ENCODE peak calls at places on chromosome 3, in seven cellular contexts. One of them, this sample, is unnamed.

GRCh38 chr3:72035606-72036005 is 250.7 kb upstream of the PROK2 start:
- DNase-seq in CD4-positive, alpha-beta T cell: no peak
- DNase-seq in GM19239: no peak
- DNase-seq in NCI-H1105: no peak
- DNase-seq in iPS-NIHi11: no peak
- DNase-seq in CMK: no peak
- DNase-seq in transverse colon: no peak
- DNase-seq in this sample: no peak

GRCh38 chr3:24351779-24352469 is 142.7 kb downstream of the THRB start:
- DNase-seq in GM19239: no peak
- DNase-seq in CMK: peak
- DNase-seq in transverse colon: no peak
- DNase-seq in CD4-positive, alpha-beta T cell: no peak
- DNase-seq in iPS-NIHi11: no peak
- DNase-seq in NCI-H1105: no peak
- DNase-seq in this sample: no peak

GRCh38 chr3:130905551-130905950 is 11.7 kb downstream of the ATP2C1 start:
- DNase-seq in iPS-NIHi11: no peak
- DNase-seq in GM19239: no peak
- DNase-seq in NCI-H1105: no peak
- DNase-seq in transverse colon: no peak
- DNase-seq in CD4-positive, alpha-beta T cell: no peak
- DNase-seq in CMK: no peak
- DNase-seq in this sample: no peak

GRCh38 chr3:171057075-171057474 is 30.6 kb upstream of the SLC2A2 start:
- DNase-seq in GM19239: no peak
- DNase-seq in NCI-H1105: no peak
- DNase-seq in CD4-positive, alpha-beta T cell: no peak
- DNase-seq in iPS-NIHi11: no peak
- DNase-seq in transverse colon: no peak
- DNase-seq in CMK: no peak
- DNase-seq in this sample: no peak

GRCh38 chr3:35439626-35440025 is 199.7 kb upstream of the ARPP21 start:
- DNase-seq in CD4-positive, alpha-beta T cell: no peak
- DNase-seq in NCI-H1105: no peak
- DNase-seq in GM19239: no peak
- DNase-seq in iPS-NIHi11: no peak
- DNase-seq in CMK: peak
- DNase-seq in transverse colon: no peak
- DNase-seq in this sample: no peak

GRCh38 chr3:57966823-57967222 is 41.4 kb upstream of the FLNB start:
- DNase-seq in NCI-H1105: no peak
- DNase-seq in GM19239: no peak
- DNase-seq in CMK: no peak
- DNase-seq in transverse colon: no peak
- DNase-seq in CD4-positive, alpha-beta T cell: no peak
- DNase-seq in iPS-NIHi11: no peak
- DNase-seq in this sample: peak

GRCh38 chr3:140708815-140709214 is 31.0 kb downstream of the TRIM42 start:
- DNase-seq in CMK: no peak
- DNase-seq in NCI-H1105: no peak
- DNase-seq in iPS-NIHi11: no peak
- DNase-seq in transverse colon: no peak
- DNase-seq in CD4-positive, alpha-beta T cell: no peak
- DNase-seq in GM19239: no peak
- DNase-seq in this sample: no peak

GRCh38 chr3:72310028-72310987 is 525.4 kb upstream of the PROK2 start:
- DNase-seq in CD4-positive, alpha-beta T cell: no peak
- DNase-seq in CMK: peak
- DNase-seq in iPS-NIHi11: no peak
- DNase-seq in NCI-H1105: no peak
- DNase-seq in transverse colon: peak
- DNase-seq in GM19239: peak
- DNase-seq in this sample: no peak

GRCh38 chr3:97692831-97693230 is 71.7 kb upstream of the ARL6 start:
- DNase-seq in NCI-H1105: no peak
- DNase-seq in CD4-positive, alpha-beta T cell: no peak
- DNase-seq in GM19239: no peak
- DNase-seq in CMK: no peak
- DNase-seq in iPS-NIHi11: no peak
- DNase-seq in transverse colon: no peak
- DNase-seq in this sample: no peak

GRCh38 chr3:51968175-51968681 is 974 bp upstream of the PCBP4 start:
- DNase-seq in GM19239: no peak
- DNase-seq in iPS-NIHi11: peak
- DNase-seq in CD4-positive, alpha-beta T cell: no peak
- DNase-seq in transverse colon: no peak
- DNase-seq in NCI-H1105: no peak
- DNase-seq in CMK: no peak
- DNase-seq in this sample: peak

GRCh38 chr3:171314341-171314740 is 145.9 kb downstream of the TNIK start:
- DNase-seq in CMK: no peak
- DNase-seq in transverse colon: no peak
- DNase-seq in GM19239: no peak
- DNase-seq in NCI-H1105: no peak
- DNase-seq in iPS-NIHi11: no peak
- DNase-seq in CD4-positive, alpha-beta T cell: no peak
- DNase-seq in this sample: no peak

GRCh38 chr3:192571197-192571791 is 156.0 kb downstream of the FGF12 start:
- DNase-seq in NCI-H1105: peak
- DNase-seq in CMK: no peak
- DNase-seq in iPS-NIHi11: peak
- DNase-seq in GM19239: no peak
- DNase-seq in transverse colon: no peak
- DNase-seq in CD4-positive, alpha-beta T cell: no peak
- DNase-seq in this sample: peak

GRCh38 chr3:145698252-145698651 is 462.7 kb downstream of the PLOD2 start:
- DNase-seq in iPS-NIHi11: no peak
- DNase-seq in transverse colon: no peak
- DNase-seq in CD4-positive, alpha-beta T cell: no peak
- DNase-seq in GM19239: no peak
- DNase-seq in CMK: no peak
- DNase-seq in NCI-H1105: no peak
- DNase-seq in this sample: peak

GRCh38 chr3:126126292-126126691 is 42.4 kb upstream of the SLC41A3 start:
- DNase-seq in CMK: no peak
- DNase-seq in GM19239: no peak
- DNase-seq in iPS-NIHi11: no peak
- DNase-seq in NCI-H1105: no peak
- DNase-seq in CD4-positive, alpha-beta T cell: no peak
- DNase-seq in transverse colon: no peak
- DNase-seq in this sample: no peak

GRCh38 chr3:31534036-31534435 is 1.3 kb downstream of the STT3B start:
- DNase-seq in NCI-H1105: no peak
- DNase-seq in GM19239: peak
- DNase-seq in transverse colon: no peak
- DNase-seq in CD4-positive, alpha-beta T cell: no peak
- DNase-seq in CMK: no peak
- DNase-seq in iPS-NIHi11: no peak
- DNase-seq in this sample: peak

GRCh38 chr3:149964296-149964695 is 6.4 kb downstream of the PFN2 start:
- DNase-seq in CMK: no peak
- DNase-seq in transverse colon: no peak
- DNase-seq in iPS-NIHi11: no peak
- DNase-seq in NCI-H1105: no peak
- DNase-seq in GM19239: no peak
- DNase-seq in CD4-positive, alpha-beta T cell: no peak
- DNase-seq in this sample: peak

GRCh38 chr3:99659032-99659431 is 20.6 kb downstream of the COL8A1 start:
- DNase-seq in CMK: no peak
- DNase-seq in transverse colon: no peak
- DNase-seq in CD4-positive, alpha-beta T cell: no peak
- DNase-seq in iPS-NIHi11: no peak
- DNase-seq in NCI-H1105: no peak
- DNase-seq in GM19239: no peak
- DNase-seq in this sample: no peak

GRCh38 chr3:196712514-196713413 is 587 bp downstream of the PIGX start:
- DNase-seq in GM19239: no peak
- DNase-seq in transverse colon: peak
- DNase-seq in CMK: no peak
- DNase-seq in NCI-H1105: peak
- DNase-seq in CD4-positive, alpha-beta T cell: peak
- DNase-seq in iPS-NIHi11: no peak
- DNase-seq in this sample: no peak

GRCh38 chr3:129657261-129658046 is 51.0 kb upstream of the PLXND1 start:
- DNase-seq in NCI-H1105: no peak
- DNase-seq in GM19239: no peak
- DNase-seq in CMK: no peak
- DNase-seq in transverse colon: no peak
- DNase-seq in iPS-NIHi11: no peak
- DNase-seq in CD4-positive, alpha-beta T cell: no peak
- DNase-seq in this sample: peak

GRCh38 chr3:111277226-111277625 is 205.6 kb downstream of the NECTIN3 start:
- DNase-seq in GM19239: no peak
- DNase-seq in CD4-positive, alpha-beta T cell: no peak
- DNase-seq in CMK: no peak
- DNase-seq in NCI-H1105: no peak
- DNase-seq in iPS-NIHi11: peak
- DNase-seq in transverse colon: no peak
- DNase-seq in this sample: peak

GRCh38 chr3:169869484-169870304 is at the start of gene LRRC31:
- DNase-seq in GM19239: no peak
- DNase-seq in CD4-positive, alpha-beta T cell: no peak
- DNase-seq in CMK: no peak
- DNase-seq in iPS-NIHi11: no peak
- DNase-seq in NCI-H1105: peak
- DNase-seq in transverse colon: no peak
- DNase-seq in this sample: no peak

GRCh38 chr3:184558726-184559125 is 2.9 kb upstream of the EPHB3 start:
- DNase-seq in transverse colon: no peak
- DNase-seq in NCI-H1105: no peak
- DNase-seq in CMK: no peak
- DNase-seq in CD4-positive, alpha-beta T cell: no peak
- DNase-seq in GM19239: no peak
- DNase-seq in iPS-NIHi11: no peak
- DNase-seq in this sample: no peak

GRCh38 chr3:185363662-185364203 is 797 bp downstream of the MAP3K13 start:
- DNase-seq in transverse colon: no peak
- DNase-seq in iPS-NIHi11: peak
- DNase-seq in GM19239: no peak
- DNase-seq in NCI-H1105: no peak
- DNase-seq in CD4-positive, alpha-beta T cell: no peak
- DNase-seq in CMK: no peak
- DNase-seq in this sample: no peak

GRCh38 chr3:15647629-15648167 is 46.2 kb downstream of the BTD start:
- DNase-seq in GM19239: peak
- DNase-seq in CMK: no peak
- DNase-seq in iPS-NIHi11: no peak
- DNase-seq in NCI-H1105: no peak
- DNase-seq in CD4-positive, alpha-beta T cell: peak
- DNase-seq in transverse colon: peak
- DNase-seq in this sample: no peak

GRCh38 chr3:149717391-149718056 is 34.8 kb downstream of the COMMD2 start:
- DNase-seq in CMK: no peak
- DNase-seq in GM19239: peak
- DNase-seq in transverse colon: peak
- DNase-seq in iPS-NIHi11: peak
- DNase-seq in NCI-H1105: peak
- DNase-seq in CD4-positive, alpha-beta T cell: no peak
- DNase-seq in this sample: peak

GRCh38 chr3:124526601-124527000 is 203.7 kb upstream of the UMPS start:
- DNase-seq in CD4-positive, alpha-beta T cell: no peak
- DNase-seq in GM19239: no peak
- DNase-seq in iPS-NIHi11: no peak
- DNase-seq in NCI-H1105: no peak
- DNase-seq in CMK: no peak
- DNase-seq in transverse colon: no peak
- DNase-seq in this sample: no peak

GRCh38 chr3:134621824-134622223 is 29.0 kb downstream of the KY start:
- DNase-seq in CMK: no peak
- DNase-seq in NCI-H1105: no peak
- DNase-seq in iPS-NIHi11: no peak
- DNase-seq in transverse colon: no peak
- DNase-seq in CD4-positive, alpha-beta T cell: no peak
- DNase-seq in GM19239: no peak
- DNase-seq in this sample: peak

GRCh38 chr3:105745046-105745445 is 123.8 kb downstream of the CBLB start:
- DNase-seq in NCI-H1105: no peak
- DNase-seq in iPS-NIHi11: no peak
- DNase-seq in transverse colon: no peak
- DNase-seq in CMK: no peak
- DNase-seq in CD4-positive, alpha-beta T cell: no peak
- DNase-seq in GM19239: no peak
- DNase-seq in this sample: no peak

GRCh38 chr3:129820587-129820986 is 72.9 kb downstream of the TMCC1 start:
- DNase-seq in iPS-NIHi11: no peak
- DNase-seq in CMK: peak
- DNase-seq in CD4-positive, alpha-beta T cell: no peak
- DNase-seq in transverse colon: no peak
- DNase-seq in GM19239: no peak
- DNase-seq in NCI-H1105: no peak
- DNase-seq in this sample: no peak

GRCh38 chr3:141996437-141996836 is 120.0 kb downstream of the ATP1B3 start:
- DNase-seq in GM19239: no peak
- DNase-seq in CMK: no peak
- DNase-seq in CD4-positive, alpha-beta T cell: no peak
- DNase-seq in iPS-NIHi11: no peak
- DNase-seq in transverse colon: no peak
- DNase-seq in NCI-H1105: no peak
- DNase-seq in this sample: no peak

GRCh38 chr3:136237103-136237502 is 13.0 kb upstream of the PCCB start:
- DNase-seq in CMK: no peak
- DNase-seq in NCI-H1105: no peak
- DNase-seq in GM19239: no peak
- DNase-seq in iPS-NIHi11: no peak
- DNase-seq in transverse colon: no peak
- DNase-seq in CD4-positive, alpha-beta T cell: no peak
- DNase-seq in this sample: no peak

GRCh38 chr3:157913751-157914150 is 192.5 kb downstream of the SHOX2 start:
- DNase-seq in GM19239: no peak
- DNase-seq in CMK: no peak
- DNase-seq in CD4-positive, alpha-beta T cell: no peak
- DNase-seq in iPS-NIHi11: no peak
- DNase-seq in transverse colon: no peak
- DNase-seq in NCI-H1105: no peak
- DNase-seq in this sample: no peak

GRCh38 chr3:123561188-123561587 is 23.7 kb downstream of the HACD2 start:
- DNase-seq in GM19239: no peak
- DNase-seq in iPS-NIHi11: no peak
- DNase-seq in transverse colon: no peak
- DNase-seq in NCI-H1105: no peak
- DNase-seq in CMK: no peak
- DNase-seq in CD4-positive, alpha-beta T cell: no peak
- DNase-seq in this sample: no peak

GRCh38 chr3:149376728-149377407 is 581 bp downstream of the TM4SF1 start:
- DNase-seq in CD4-positive, alpha-beta T cell: no peak
- DNase-seq in transverse colon: no peak
- DNase-seq in CMK: no peak
- DNase-seq in GM19239: no peak
- DNase-seq in iPS-NIHi11: no peak
- DNase-seq in NCI-H1105: no peak
- DNase-seq in this sample: peak

GRCh38 chr3:66830301-66830700 is 167.8 kb upstream of the KBTBD8 start:
- DNase-seq in NCI-H1105: no peak
- DNase-seq in CMK: no peak
- DNase-seq in GM19239: no peak
- DNase-seq in iPS-NIHi11: no peak
- DNase-seq in CD4-positive, alpha-beta T cell: no peak
- DNase-seq in transverse colon: peak
- DNase-seq in this sample: no peak

GRCh38 chr3:197356275-197356674 is 57.9 kb upstream of the DLG1 start:
- DNase-seq in NCI-H1105: no peak
- DNase-seq in iPS-NIHi11: no peak
- DNase-seq in CD4-positive, alpha-beta T cell: no peak
- DNase-seq in CMK: no peak
- DNase-seq in GM19239: no peak
- DNase-seq in transverse colon: peak
- DNase-seq in this sample: no peak

GRCh38 chr3:65110661-65111060 is 422.9 kb upstream of the ADAMTS9 start:
- DNase-seq in transverse colon: no peak
- DNase-seq in iPS-NIHi11: no peak
- DNase-seq in NCI-H1105: no peak
- DNase-seq in CMK: no peak
- DNase-seq in GM19239: no peak
- DNase-seq in CD4-positive, alpha-beta T cell: no peak
- DNase-seq in this sample: no peak

This sample was measured in cardiac muscle cell.